ENCODE peak calls at places on chromosomes 11 and 22, in nine cellular contexts. One of them, this sample, is unnamed.

GRCh38 chr11:94020777-94021615 is at the start of gene HEPHL1:
- DNase-seq in iris pigment epithelial cell: no peak
- DNase-seq in left colon: no peak
- DNase-seq in tibial nerve: no peak
- DNase-seq in stimulated activated naive CD4-positive, alpha-beta T cell treated with Interleukin-2 at 50 U/mL for 16 hours: no peak
- DNase-seq in DMS53: no peak
- DNase-seq in NCI-H460: no peak
- DNase-seq in GM04504: no peak
- DNase-seq in COR-L47: no peak
- DNase-seq in this sample: no peak

GRCh38 chr11:8959546-8960166 is 4.6 kb downstream of the TMEM9B start:
- DNase-seq in iris pigment epithelial cell: peak; percentile 87
- DNase-seq in left colon: no peak
- DNase-seq in tibial nerve: no peak
- DNase-seq in stimulated activated naive CD4-positive, alpha-beta T cell treated with Interleukin-2 at 50 U/mL for 16 hours: no peak
- DNase-seq in DMS53: peak; percentile 86
- DNase-seq in NCI-H460: peak; percentile 65
- DNase-seq in GM04504: peak; percentile 64
- DNase-seq in COR-L47: peak; percentile 57
- DNase-seq in this sample: peak; percentile 78

GRCh38 chr22:26756675-26757293 is 99.4 kb downstream of the MIAT start:
- DNase-seq in iris pigment epithelial cell: peak; percentile 56
- DNase-seq in left colon: peak; percentile 36
- DNase-seq in tibial nerve: peak; percentile 40
- DNase-seq in stimulated activated naive CD4-positive, alpha-beta T cell treated with Interleukin-2 at 50 U/mL for 16 hours: peak; percentile 50
- DNase-seq in DMS53: no peak
- DNase-seq in NCI-H460: peak; percentile 28
- DNase-seq in GM04504: no peak
- DNase-seq in COR-L47: peak; percentile 48
- DNase-seq in this sample: peak; percentile 14

GRCh38 chr11:72613977-72614376 is 60.2 kb downstream of the PDE2A start:
- DNase-seq in iris pigment epithelial cell: no peak
- DNase-seq in left colon: peak; percentile 49
- DNase-seq in tibial nerve: no peak
- DNase-seq in stimulated activated naive CD4-positive, alpha-beta T cell treated with Interleukin-2 at 50 U/mL for 16 hours: no peak
- DNase-seq in DMS53: no peak
- DNase-seq in NCI-H460: no peak
- DNase-seq in GM04504: no peak
- DNase-seq in COR-L47: no peak
- DNase-seq in this sample: no peak

GRCh38 chr11:113874920-113875413 is 405 bp downstream of the USP28 start:
- DNase-seq in iris pigment epithelial cell: peak; percentile 39
- DNase-seq in left colon: no peak
- DNase-seq in tibial nerve: no peak
- DNase-seq in stimulated activated naive CD4-positive, alpha-beta T cell treated with Interleukin-2 at 50 U/mL for 16 hours: peak; percentile 57
- DNase-seq in DMS53: no peak
- DNase-seq in NCI-H460: no peak
- DNase-seq in GM04504: no peak
- DNase-seq in COR-L47: no peak
- DNase-seq in this sample: peak; percentile 6

GRCh38 chr11:71172680-71173079 is 79.7 kb downstream of the SHANK2 start:
- DNase-seq in iris pigment epithelial cell: no peak
- DNase-seq in left colon: no peak
- DNase-seq in tibial nerve: no peak
- DNase-seq in stimulated activated naive CD4-positive, alpha-beta T cell treated with Interleukin-2 at 50 U/mL for 16 hours: no peak
- DNase-seq in DMS53: no peak
- DNase-seq in NCI-H460: no peak
- DNase-seq in GM04504: no peak
- DNase-seq in COR-L47: no peak
- DNase-seq in this sample: no peak

GRCh38 chr11:77087723-77088225 is 14.9 kb upstream of the OMP start:
- DNase-seq in iris pigment epithelial cell: no peak
- DNase-seq in left colon: peak; percentile 25
- DNase-seq in tibial nerve: no peak
- DNase-seq in stimulated activated naive CD4-positive, alpha-beta T cell treated with Interleukin-2 at 50 U/mL for 16 hours: no peak
- DNase-seq in DMS53: no peak
- DNase-seq in NCI-H460: no peak
- DNase-seq in GM04504: no peak
- DNase-seq in COR-L47: no peak
- DNase-seq in this sample: no peak

GRCh38 chr11:132844956-132845355 is 687.3 kb downstream of the OPCML start:
- DNase-seq in iris pigment epithelial cell: peak; percentile 75
- DNase-seq in left colon: no peak
- DNase-seq in tibial nerve: no peak
- DNase-seq in stimulated activated naive CD4-positive, alpha-beta T cell treated with Interleukin-2 at 50 U/mL for 16 hours: no peak
- DNase-seq in DMS53: no peak
- DNase-seq in NCI-H460: peak; percentile 8
- DNase-seq in GM04504: peak; percentile 81
- DNase-seq in COR-L47: no peak
- DNase-seq in this sample: no peak

GRCh38 chr11:68998390-68998911 is 14.6 kb downstream of the MRGPRF start:
- DNase-seq in iris pigment epithelial cell: no peak
- DNase-seq in left colon: peak; percentile 27
- DNase-seq in tibial nerve: peak; percentile 9
- DNase-seq in stimulated activated naive CD4-positive, alpha-beta T cell treated with Interleukin-2 at 50 U/mL for 16 hours: no peak
- DNase-seq in DMS53: peak; percentile 91
- DNase-seq in NCI-H460: no peak
- DNase-seq in GM04504: no peak
- DNase-seq in COR-L47: peak; percentile 84
- DNase-seq in this sample: no peak

GRCh38 chr11:119484741-119485605 is 62.0 kb upstream of the THY1 start:
- DNase-seq in iris pigment epithelial cell: no peak
- DNase-seq in left colon: no peak
- DNase-seq in tibial nerve: no peak
- DNase-seq in stimulated activated naive CD4-positive, alpha-beta T cell treated with Interleukin-2 at 50 U/mL for 16 hours: no peak
- DNase-seq in DMS53: peak; percentile 38
- DNase-seq in NCI-H460: no peak
- DNase-seq in GM04504: no peak
- DNase-seq in COR-L47: no peak
- DNase-seq in this sample: no peak

GRCh38 chr11:110430267-110431211 is 791 bp downstream of the FDX1 start:
- DNase-seq in iris pigment epithelial cell: peak; percentile 72
- DNase-seq in left colon: peak; percentile 62
- DNase-seq in tibial nerve: no peak
- DNase-seq in stimulated activated naive CD4-positive, alpha-beta T cell treated with Interleukin-2 at 50 U/mL for 16 hours: peak; percentile 44
- DNase-seq in DMS53: peak; percentile 70
- DNase-seq in NCI-H460: no peak
- DNase-seq in GM04504: no peak
- DNase-seq in COR-L47: peak; percentile 30
- DNase-seq in this sample: peak; percentile 59

GRCh38 chr11:114525682-114526081 is 34.0 kb downstream of the NXPE1 start:
- DNase-seq in iris pigment epithelial cell: no peak
- DNase-seq in left colon: no peak
- DNase-seq in tibial nerve: no peak
- DNase-seq in stimulated activated naive CD4-positive, alpha-beta T cell treated with Interleukin-2 at 50 U/mL for 16 hours: no peak
- DNase-seq in DMS53: peak; percentile 9
- DNase-seq in NCI-H460: no peak
- DNase-seq in GM04504: no peak
- DNase-seq in COR-L47: no peak
- DNase-seq in this sample: no peak

GRCh38 chr11:128735935-128736610 is 42.2 kb downstream of the FLI1 start:
- DNase-seq in iris pigment epithelial cell: no peak
- DNase-seq in left colon: no peak
- DNase-seq in tibial nerve: no peak
- DNase-seq in stimulated activated naive CD4-positive, alpha-beta T cell treated with Interleukin-2 at 50 U/mL for 16 hours: peak; percentile 36
- DNase-seq in DMS53: no peak
- DNase-seq in NCI-H460: no peak
- DNase-seq in GM04504: no peak
- DNase-seq in COR-L47: no peak
- DNase-seq in this sample: no peak

This sample was measured in fibroblast of gingiva.